ENCODE peak calls at places on chromosome 18, in seven cellular contexts. One of them, this sample, is unnamed.

GRCh38 chr18:60549338-60549960 is 176.9 kb upstream of the MC4R start:
- DNase-seq in Caco-2: no peak
- DNase-seq in Panc1: peak
- DNase-seq in RWPE1: no peak
- DNase-seq in transverse colon: no peak
- DNase-seq in bronchial epithelial cell: peak
- DNase-seq in fibroblast of pulmonary artery: peak
- DNase-seq in this sample: no peak

GRCh38 chr18:41933778-41934177 is 21.3 kb upstream of the PIK3C3 start:
- DNase-seq in Caco-2: no peak
- DNase-seq in Panc1: no peak
- DNase-seq in RWPE1: no peak
- DNase-seq in transverse colon: no peak
- DNase-seq in bronchial epithelial cell: no peak
- DNase-seq in fibroblast of pulmonary artery: no peak
- DNase-seq in this sample: no peak

GRCh38 chr18:12657849-12658829 is at the start of gene SPIRE1:
- DNase-seq in Caco-2: peak
- DNase-seq in Panc1: no peak
- DNase-seq in RWPE1: peak
- DNase-seq in transverse colon: peak
- DNase-seq in bronchial epithelial cell: peak
- DNase-seq in fibroblast of pulmonary artery: peak
- DNase-seq in this sample: peak

GRCh38 chr18:58493070-58493469 is 135.8 kb downstream of the ALPK2 start:
- DNase-seq in Caco-2: no peak
- DNase-seq in Panc1: no peak
- DNase-seq in RWPE1: no peak
- DNase-seq in transverse colon: no peak
- DNase-seq in bronchial epithelial cell: no peak
- DNase-seq in fibroblast of pulmonary artery: no peak
- DNase-seq in this sample: no peak

GRCh38 chr18:13611058-13611615 is 115.2 kb downstream of the FAM210A start:
- DNase-seq in Caco-2: no peak
- DNase-seq in Panc1: no peak
- DNase-seq in RWPE1: no peak
- DNase-seq in transverse colon: peak
- DNase-seq in bronchial epithelial cell: no peak
- DNase-seq in fibroblast of pulmonary artery: peak
- DNase-seq in this sample: peak

GRCh38 chr18:11955299-11956029 is 25.8 kb upstream of the IMPA2 start:
- DNase-seq in Caco-2: no peak
- DNase-seq in Panc1: no peak
- DNase-seq in RWPE1: peak
- DNase-seq in transverse colon: peak
- DNase-seq in bronchial epithelial cell: peak
- DNase-seq in fibroblast of pulmonary artery: peak
- DNase-seq in this sample: no peak

GRCh38 chr18:6729247-6730091 is at the start of gene ARHGAP28:
- DNase-seq in Caco-2: peak
- DNase-seq in Panc1: no peak
- DNase-seq in RWPE1: peak
- DNase-seq in transverse colon: peak
- DNase-seq in bronchial epithelial cell: peak
- DNase-seq in fibroblast of pulmonary artery: peak
- DNase-seq in this sample: no peak

GRCh38 chr18:30163573-30163972 is 879.0 kb downstream of the DSC3 start:
- DNase-seq in Caco-2: no peak
- DNase-seq in Panc1: no peak
- DNase-seq in RWPE1: no peak
- DNase-seq in transverse colon: no peak
- DNase-seq in bronchial epithelial cell: peak
- DNase-seq in fibroblast of pulmonary artery: no peak
- DNase-seq in this sample: no peak

GRCh38 chr18:74407888-74408287 is 49.2 kb downstream of the DIPK1C start:
- DNase-seq in Caco-2: no peak
- DNase-seq in Panc1: no peak
- DNase-seq in RWPE1: no peak
- DNase-seq in transverse colon: no peak
- DNase-seq in bronchial epithelial cell: no peak
- DNase-seq in fibroblast of pulmonary artery: no peak
- DNase-seq in this sample: no peak

GRCh38 chr18:44079602-44080001 is 601.1 kb upstream of the SETBP1 start:
- DNase-seq in Caco-2: no peak
- DNase-seq in Panc1: no peak
- DNase-seq in RWPE1: no peak
- DNase-seq in transverse colon: no peak
- DNase-seq in bronchial epithelial cell: peak
- DNase-seq in fibroblast of pulmonary artery: peak
- DNase-seq in this sample: no peak

GRCh38 chr18:79528846-79529245 is 133.1 kb downstream of the NFATC1 start:
- DNase-seq in Caco-2: peak
- DNase-seq in Panc1: peak
- DNase-seq in RWPE1: peak
- DNase-seq in transverse colon: peak
- DNase-seq in bronchial epithelial cell: peak
- DNase-seq in fibroblast of pulmonary artery: peak
- DNase-seq in this sample: peak

GRCh38 chr18:44969214-44969842 is 288.6 kb downstream of the SETBP1 start:
- DNase-seq in Caco-2: no peak
- DNase-seq in Panc1: no peak
- DNase-seq in RWPE1: no peak
- DNase-seq in transverse colon: no peak
- DNase-seq in bronchial epithelial cell: no peak
- DNase-seq in fibroblast of pulmonary artery: no peak
- DNase-seq in this sample: no peak

GRCh38 chr18:79511271-79511670 is 115.5 kb downstream of the NFATC1 start:
- DNase-seq in Caco-2: no peak
- DNase-seq in Panc1: no peak
- DNase-seq in RWPE1: no peak
- DNase-seq in transverse colon: peak
- DNase-seq in bronchial epithelial cell: no peak
- DNase-seq in fibroblast of pulmonary artery: no peak
- DNase-seq in this sample: peak

GRCh38 chr18:77056399-77057015 is 76.1 kb downstream of the MBP start:
- DNase-seq in Caco-2: peak
- DNase-seq in Panc1: no peak
- DNase-seq in RWPE1: no peak
- DNase-seq in transverse colon: no peak
- DNase-seq in bronchial epithelial cell: no peak
- DNase-seq in fibroblast of pulmonary artery: no peak
- DNase-seq in this sample: no peak

GRCh38 chr18:60082790-60083189 is 183.0 kb downstream of the PMAIP1 start:
- DNase-seq in Caco-2: no peak
- DNase-seq in Panc1: no peak
- DNase-seq in RWPE1: no peak
- DNase-seq in transverse colon: no peak
- DNase-seq in bronchial epithelial cell: no peak
- DNase-seq in fibroblast of pulmonary artery: no peak
- DNase-seq in this sample: no peak

GRCh38 chr18:4750392-4751346 is 295.6 kb upstream of the DLGAP1 start:
- DNase-seq in Caco-2: no peak
- DNase-seq in Panc1: no peak
- DNase-seq in RWPE1: no peak
- DNase-seq in transverse colon: no peak
- DNase-seq in bronchial epithelial cell: no peak
- DNase-seq in fibroblast of pulmonary artery: no peak
- DNase-seq in this sample: no peak

GRCh38 chr18:65526099-65526498 is 224.7 kb upstream of the CDH7 start:
- DNase-seq in Caco-2: no peak
- DNase-seq in Panc1: no peak
- DNase-seq in RWPE1: no peak
- DNase-seq in transverse colon: no peak
- DNase-seq in bronchial epithelial cell: no peak
- DNase-seq in fibroblast of pulmonary artery: no peak
- DNase-seq in this sample: no peak

GRCh38 chr18:41993151-41993550 is 38.1 kb downstream of the PIK3C3 start:
- DNase-seq in Caco-2: no peak
- DNase-seq in Panc1: no peak
- DNase-seq in RWPE1: no peak
- DNase-seq in transverse colon: no peak
- DNase-seq in bronchial epithelial cell: no peak
- DNase-seq in fibroblast of pulmonary artery: no peak
- DNase-seq in this sample: no peak

GRCh38 chr18:40382191-40382590 is 1572.8 kb upstream of the PIK3C3 start:
- DNase-seq in Caco-2: no peak
- DNase-seq in Panc1: no peak
- DNase-seq in RWPE1: no peak
- DNase-seq in transverse colon: no peak
- DNase-seq in bronchial epithelial cell: no peak
- DNase-seq in fibroblast of pulmonary artery: no peak
- DNase-seq in this sample: no peak

GRCh38 chr18:35024196-35024595 is 17.0 kb upstream of the MAPRE2 start:
- DNase-seq in Caco-2: no peak
- DNase-seq in Panc1: no peak
- DNase-seq in RWPE1: no peak
- DNase-seq in transverse colon: no peak
- DNase-seq in bronchial epithelial cell: peak
- DNase-seq in fibroblast of pulmonary artery: no peak
- DNase-seq in this sample: no peak

GRCh38 chr18:35027206-35027605 is 14.0 kb upstream of the MAPRE2 start:
- DNase-seq in Caco-2: no peak
- DNase-seq in Panc1: no peak
- DNase-seq in RWPE1: no peak
- DNase-seq in transverse colon: no peak
- DNase-seq in bronchial epithelial cell: no peak
- DNase-seq in fibroblast of pulmonary artery: no peak
- DNase-seq in this sample: no peak

GRCh38 chr18:35024965-35025364 is 16.2 kb upstream of the MAPRE2 start:
- DNase-seq in Caco-2: no peak
- DNase-seq in Panc1: no peak
- DNase-seq in RWPE1: no peak
- DNase-seq in transverse colon: peak
- DNase-seq in bronchial epithelial cell: peak
- DNase-seq in fibroblast of pulmonary artery: peak
- DNase-seq in this sample: no peak

GRCh38 chr18:35028556-35028955 is 12.7 kb upstream of the MAPRE2 start:
- DNase-seq in Caco-2: no peak
- DNase-seq in Panc1: no peak
- DNase-seq in RWPE1: no peak
- DNase-seq in transverse colon: no peak
- DNase-seq in bronchial epithelial cell: no peak
- DNase-seq in fibroblast of pulmonary artery: no peak
- DNase-seq in this sample: no peak

GRCh38 chr18:35026407-35027061 is 14.7 kb upstream of the MAPRE2 start:
- DNase-seq in Caco-2: no peak
- DNase-seq in Panc1: no peak
- DNase-seq in RWPE1: peak
- DNase-seq in transverse colon: no peak
- DNase-seq in bronchial epithelial cell: no peak
- DNase-seq in fibroblast of pulmonary artery: no peak
- DNase-seq in this sample: no peak
- TF ChIP-seq CTCF in Caco-2: no peak
- TF ChIP-seq CTCF in Panc1: peak
- TF ChIP-seq CTCF in RWPE1: no peak
- TF ChIP-seq CTCF in transverse colon: no peak
- TF ChIP-seq CTCF in bronchial epithelial cell: no peak
- TF ChIP-seq CTCF in fibroblast of pulmonary artery: no peak
- TF ChIP-seq CTCF in this sample: peak

GRCh38 chr18:32576296-32576916 is 105.7 kb upstream of the GAREM1 start:
- DNase-seq in Caco-2: no peak
- DNase-seq in Panc1: no peak
- DNase-seq in RWPE1: no peak
- DNase-seq in transverse colon: no peak
- DNase-seq in bronchial epithelial cell: peak
- DNase-seq in fibroblast of pulmonary artery: peak
- DNase-seq in this sample: no peak
- TF ChIP-seq CTCF in Caco-2: peak
- TF ChIP-seq CTCF in Panc1: peak
- TF ChIP-seq CTCF in RWPE1: no peak
- TF ChIP-seq CTCF in transverse colon: no peak
- TF ChIP-seq CTCF in bronchial epithelial cell: peak
- TF ChIP-seq CTCF in fibroblast of pulmonary artery: peak
- TF ChIP-seq CTCF in this sample: no peak

GRCh38 chr18:23133860-23134779 is 1.2 kb upstream of the CABLES1 start:
- DNase-seq in Caco-2: peak
- DNase-seq in Panc1: no peak
- DNase-seq in RWPE1: peak
- DNase-seq in transverse colon: peak
- DNase-seq in bronchial epithelial cell: peak
- DNase-seq in fibroblast of pulmonary artery: no peak
- DNase-seq in this sample: no peak

GRCh38 chr18:23127145-23127544 is 8.1 kb upstream of the CABLES1 start:
- DNase-seq in Caco-2: no peak
- DNase-seq in Panc1: no peak
- DNase-seq in RWPE1: no peak
- DNase-seq in transverse colon: no peak
- DNase-seq in bronchial epithelial cell: no peak
- DNase-seq in fibroblast of pulmonary artery: peak
- DNase-seq in this sample: no peak

GRCh38 chr18:23131693-23132319 is 3.5 kb upstream of the CABLES1 start:
- DNase-seq in Caco-2: peak
- DNase-seq in Panc1: no peak
- DNase-seq in RWPE1: peak
- DNase-seq in transverse colon: peak
- DNase-seq in bronchial epithelial cell: peak
- DNase-seq in fibroblast of pulmonary artery: peak
- DNase-seq in this sample: no peak

GRCh38 chr18:23126352-23127056 is 8.8 kb upstream of the CABLES1 start:
- DNase-seq in Caco-2: no peak
- DNase-seq in Panc1: no peak
- DNase-seq in RWPE1: no peak
- DNase-seq in transverse colon: peak
- DNase-seq in bronchial epithelial cell: no peak
- DNase-seq in fibroblast of pulmonary artery: peak
- DNase-seq in this sample: no peak

DNA sequence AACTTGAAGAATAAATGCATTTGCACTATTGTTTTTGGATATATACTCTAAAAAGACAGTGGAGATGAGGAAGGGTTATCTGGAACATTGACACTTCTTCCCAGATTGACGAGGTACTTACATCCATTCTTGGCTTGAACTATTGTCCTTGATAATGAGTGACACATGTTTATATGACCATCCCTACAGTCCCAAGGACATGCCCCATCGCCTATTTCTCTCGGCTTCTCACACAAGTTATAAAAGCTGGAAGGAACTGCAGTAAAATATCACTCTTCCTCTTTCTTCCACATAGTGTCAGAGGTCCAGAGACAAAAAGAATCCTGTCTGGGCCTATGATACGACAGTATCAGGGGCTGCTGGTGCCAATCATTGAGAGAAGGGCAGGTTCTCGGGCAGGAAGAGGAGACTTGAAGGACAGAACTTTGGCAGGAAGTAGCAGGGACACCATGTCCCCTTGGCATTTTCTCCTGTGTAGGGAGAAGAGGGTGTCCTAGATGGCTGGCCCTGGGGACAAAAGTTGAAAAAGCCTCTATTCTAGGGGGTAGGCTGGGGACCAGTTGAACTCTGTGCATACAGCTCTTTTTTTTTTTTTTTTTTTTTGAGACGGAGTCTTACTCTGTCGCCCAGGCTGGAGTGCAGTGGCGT is 5.8 kb upstream of the CABLES1 start:
- DNase-seq in Caco-2: no peak
- DNase-seq in Panc1: no peak
- DNase-seq in RWPE1: no peak
- DNase-seq in transverse colon: no peak
- DNase-seq in bronchial epithelial cell: no peak
- DNase-seq in fibroblast of pulmonary artery: no peak
- DNase-seq in this sample: no peak
- TF ChIP-seq CTCF in Caco-2: no peak
- TF ChIP-seq CTCF in Panc1: no peak
- TF ChIP-seq CTCF in RWPE1: no peak
- TF ChIP-seq CTCF in transverse colon: no peak
- TF ChIP-seq CTCF in bronchial epithelial cell: no peak
- TF ChIP-seq CTCF in fibroblast of pulmonary artery: no peak
- TF ChIP-seq CTCF in this sample: no peak

GRCh38 chr18:50044402-50044801 is 150.5 kb downstream of the MYO5B start:
- DNase-seq in Caco-2: peak
- DNase-seq in Panc1: no peak
- DNase-seq in RWPE1: no peak
- DNase-seq in transverse colon: no peak
- DNase-seq in bronchial epithelial cell: no peak
- DNase-seq in fibroblast of pulmonary artery: no peak
- DNase-seq in this sample: no peak
- TF ChIP-seq CTCF in Caco-2: peak
- TF ChIP-seq CTCF in Panc1: no peak
- TF ChIP-seq CTCF in RWPE1: no peak
- TF ChIP-seq CTCF in transverse colon: no peak
- TF ChIP-seq CTCF in bronchial epithelial cell: no peak
- TF ChIP-seq CTCF in fibroblast of pulmonary artery: no peak
- TF ChIP-seq CTCF in this sample: no peak

This sample was measured in CD14-positive monocyte.